ENCODE peak calls at places on chromosomes 7 and 10, in five cellular contexts. D, S, J, G and Y are unnamed samples.

GRCh38 chr7:23787272-23787671 is 77.3 kb downstream of the STK31 start:
- DNase-seq in D (no peak), J (no peak), G (no peak), S (no peak), Y (no peak)

GRCh38 chr10:4344544-4344994 is 481.4 kb upstream of the AKR1E2 start:
- DNase-seq in S (peak), D (peak), G (peak), J (no peak), Y (peak)

GRCh38 chr10:25758041-25758457 is 176.0 kb upstream of the MYO3A start:
- DNase-seq in J (peak), S (no peak), D (no peak), G (peak), Y (no peak)

GRCh38 chr7:27116019-27116411 is 13.5 kb upstream of the HOXA2 start:
- DNase-seq in J (no peak), G (no peak), S (no peak), D (no peak), Y (no peak)

GRCh38 chr10:96719850-96720421 is 378 bp downstream of the PIK3AP1 start:
- DNase-seq in G (peak), J (peak), D (peak), S (peak), Y (peak)

GRCh38 chr10:23525406-23525805 is 86.5 kb downstream of the OTUD1 start:
- DNase-seq in D (no peak), S (peak), J (peak), G (peak), Y (peak)

GRCh38 chr7:1972734-1973133 is 260.0 kb downstream of the MAD1L1 start:
- DNase-seq in S (no peak), D (no peak), J (no peak), G (no peak), Y (no peak)

GRCh38 chr10:30387646-30388243 is 38.7 kb upstream of the MTPAP start:
- DNase-seq in J (no peak), G (no peak), D (no peak), S (no peak), Y (no peak)

GRCh38 chr7:2802504-2803341 is 41.4 kb downstream of the GNA12 start:
- DNase-seq in G (no peak), J (no peak), S (peak), D (no peak), Y (no peak)

GRCh38 chr10:13001041-13001886 is at the start of gene CCDC3:
- DNase-seq in G (peak), J (peak), D (peak), S (peak), Y (peak)

GRCh38 chr10:16964571-16965241 is 147.5 kb upstream of the RSU1 start:
- DNase-seq in S (no peak), G (no peak), J (no peak), D (no peak), Y (no peak)

GRCh38 chr10:109676703-109677102 is 246.6 kb downstream of the XPNPEP1 start:
- DNase-seq in D (no peak), S (no peak), G (no peak), J (no peak), Y (no peak)

GRCh38 chr7:35004531-35005096 is 32.7 kb downstream of the DPY19L1 start:
- DNase-seq in J (no peak), S (no peak), D (no peak), G (no peak), Y (no peak)

GRCh38 chr10:6917125-6917524 is 337.0 kb upstream of the PRKCQ start:
- DNase-seq in D (no peak), S (no peak), J (no peak), G (no peak), Y (no peak)

GRCh38 chr7:44735403-44736165 is 13.1 kb upstream of the ZMIZ2 start:
- DNase-seq in G (no peak), D (no peak), S (no peak), J (no peak), Y (no peak)

GRCh38 chr10:123472606-123473005 is 193.5 kb upstream of the GPR26 start:
- DNase-seq in J (no peak), D (no peak), S (no peak), G (peak), Y (no peak)

GRCh38 chr7:14637968-14638367 is 264.6 kb downstream of the DGKB start:
- DNase-seq in J (no peak), G (no peak), D (no peak), S (no peak), Y (no peak)

GRCh38 chr7:30347226-30348082 is 63.1 kb downstream of the ZNRF2 start:
- DNase-seq in J (no peak), G (no peak), S (no peak), D (no peak), Y (no peak)

GRCh38 chr7:75815381-75816046 is 1.9 kb upstream of the CCL24 start:
- DNase-seq in G (no peak), J (no peak), D (no peak), S (no peak), Y (no peak)

GRCh38 chr7:70573202-70573810 is 558.6 kb upstream of the GALNT17 start:
- DNase-seq in D (no peak), G (no peak), J (no peak), S (no peak), Y (no peak)

GRCh38 chr10:86662186-86663045 is 5.9 kb upstream of the LDB3 start:
- DNase-seq in G (no peak), J (no peak), S (peak), D (peak), Y (no peak)

GRCh38 chr7:24572014-24572413 is 1.2 kb upstream of the PALS2 start:
- DNase-seq in D (no peak), S (no peak), J (peak), G (no peak), Y (no peak)

GRCh38 chr10:78656815-78657621 is 411.7 kb upstream of the ZMIZ1 start:
- DNase-seq in J (no peak), D (no peak), G (peak), S (no peak), Y (peak)

GRCh38 chr7:16850772-16851466 is 30.9 kb downstream of the AGR3 start:
- DNase-seq in J (peak), G (no peak), S (no peak), D (no peak), Y (no peak)

GRCh38 chr10:113600569-113600968 is 47.7 kb downstream of the HABP2 start:
- DNase-seq in G (no peak), J (no peak), D (no peak), S (no peak), Y (no peak)

GRCh38 chr7:158044156-158044823 is 543.3 kb downstream of the PTPRN2 start:
- DNase-seq in G (no peak), D (peak), S (no peak), J (no peak), Y (no peak)

GRCh38 chr10:15353471-15353870 is 17.6 kb downstream of the FAM171A1 start:
- DNase-seq in D (no peak), J (no peak), G (no peak), S (no peak), Y (no peak)

GRCh38 chr7:21123586-21123985 is 304.3 kb upstream of the SP4 start:
- DNase-seq in S (no peak), D (no peak), J (no peak), G (no peak), Y (no peak)

GRCh38 chr10:13885238-13885990 is 298.6 kb downstream of the PRPF18 start:
- DNase-seq in S (no peak), G (no peak), J (no peak), D (no peak), Y (no peak)

GRCh38 chr7:146698995-146699610 is 582.5 kb downstream of the CNTNAP2 start:
- DNase-seq in D (no peak), G (no peak), S (no peak), J (no peak), Y (no peak)

GRCh38 chr10:4725917-4726606 is 99.9 kb upstream of the AKR1E2 start:
- DNase-seq in J (no peak), D (no peak), S (no peak), G (no peak), Y (no peak)

GRCh38 chr7:106056513-106057203 is 55.5 kb downstream of the SYPL1 start:
- DNase-seq in S (peak), G (peak), D (peak), J (peak), Y (peak)
- TF ChIP-seq CTCF in S (peak), G (peak), D (peak), J (peak), Y (peak)

DNA sequence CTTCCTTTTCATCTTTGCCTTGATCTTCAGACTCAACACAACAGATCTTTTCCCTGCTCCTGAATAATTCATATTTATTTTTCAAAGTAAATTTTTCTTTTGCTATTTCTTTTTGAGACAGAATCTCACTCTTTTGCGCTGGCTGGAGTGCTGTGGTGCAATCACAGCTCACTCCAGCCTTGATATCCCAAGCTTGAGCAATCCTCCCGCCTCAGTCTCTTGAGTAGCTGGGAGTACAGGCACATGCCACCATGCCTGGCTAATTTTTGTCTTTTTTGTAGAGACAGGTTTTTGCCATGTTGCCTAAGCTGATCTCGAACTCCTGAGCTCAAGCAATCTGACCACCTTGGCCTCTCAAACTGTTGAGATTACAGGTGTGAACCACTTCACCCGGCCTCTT is 9.2 kb downstream of the RTKN2 start:
- DNase-seq in J (no peak), G (no peak), D (no peak), S (no peak), Y (no peak)
- TF ChIP-seq CTCF in J (no peak), G (no peak), D (no peak), S (no peak), Y (no peak)

GRCh38 chr10:124532106-124532641 is 70.6 kb downstream of the LHPP start:
- DNase-seq in G (peak), S (peak), J (no peak), D (no peak), Y (no peak)
- TF ChIP-seq CTCF in G (peak), S (no peak), J (peak), D (no peak), Y (peak)

DNA sequence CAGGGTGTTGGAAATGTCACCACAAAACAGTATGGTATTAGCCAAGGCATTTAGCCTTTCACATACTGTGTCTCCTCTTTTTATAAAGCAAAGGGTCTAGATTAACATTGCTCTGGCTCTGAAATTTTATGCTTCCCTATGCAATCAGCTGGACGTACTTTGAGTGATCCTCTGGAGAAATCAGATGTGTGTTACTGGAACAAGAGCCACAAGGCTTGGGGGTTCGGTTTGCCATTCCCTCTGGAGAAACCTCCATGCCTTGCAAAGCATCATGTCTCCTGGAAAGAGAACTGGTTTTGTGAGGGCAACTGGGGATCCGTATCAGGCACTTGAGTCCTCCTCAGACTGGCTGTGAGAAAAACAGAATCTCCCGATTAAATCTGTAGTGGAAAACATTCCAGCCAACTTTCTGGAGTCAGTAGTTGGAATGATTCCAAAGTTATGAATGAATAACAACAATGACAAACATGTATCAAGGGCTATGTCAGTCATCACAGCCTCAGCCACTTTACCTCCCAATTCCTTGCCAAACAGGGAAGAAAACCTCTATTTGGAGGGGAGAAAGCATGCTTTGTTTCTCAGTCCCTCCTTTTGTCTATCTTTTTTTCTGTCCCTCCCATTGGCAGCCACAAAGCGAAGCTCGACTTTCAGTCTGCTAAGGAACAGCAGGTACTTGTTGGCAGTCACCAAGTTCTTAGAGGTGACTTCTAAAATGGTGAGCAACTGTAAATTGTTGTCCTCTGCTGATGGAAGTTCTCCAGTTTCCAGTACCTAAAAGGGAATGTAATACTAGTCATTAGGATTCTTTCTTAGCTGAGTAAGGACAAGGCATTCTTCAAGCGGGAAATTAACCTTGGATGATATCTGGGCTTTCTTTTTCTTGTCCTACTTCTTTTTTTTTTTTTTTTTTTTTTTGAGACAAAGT is 864.8 kb upstream of the AUTS2 start:
- DNase-seq in S (no peak), G (no peak), D (no peak), J (no peak), Y (no peak)
- TF ChIP-seq CTCF in S (no peak), G (no peak), D (no peak), J (no peak), Y (no peak)

DNA sequence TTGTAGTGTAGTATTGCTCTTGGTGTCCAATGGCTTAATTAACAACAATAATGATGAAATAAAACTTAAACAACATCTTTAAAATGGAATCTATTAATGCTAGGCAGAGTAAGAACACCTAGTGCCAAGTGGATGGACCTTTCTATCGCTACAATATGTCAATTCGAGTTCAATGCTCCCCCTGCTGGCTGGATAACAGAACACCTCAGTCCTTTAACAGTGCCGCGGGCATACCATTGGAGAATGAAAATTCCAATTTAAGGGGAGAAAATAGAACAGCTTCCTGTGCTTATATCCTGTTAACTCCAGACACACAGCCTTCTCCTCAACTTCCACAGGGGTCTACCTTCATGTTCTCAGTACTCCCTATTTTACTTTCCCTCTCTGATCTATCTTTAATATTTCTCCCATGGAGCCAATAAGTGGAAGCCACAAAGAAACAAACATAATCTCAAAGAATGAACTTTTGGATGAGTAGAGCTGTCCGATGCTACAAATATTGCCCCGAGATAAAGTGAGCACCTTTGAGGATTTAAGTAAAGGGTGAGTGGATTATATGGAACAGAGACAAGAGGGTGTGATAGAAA is 41.4 kb downstream of the COL1A2 start:
- DNase-seq in G (peak), D (peak), S (peak), J (peak), Y (peak)
- TF ChIP-seq CTCF in G (peak), D (peak), S (peak), J (peak), Y (peak)

DNA sequence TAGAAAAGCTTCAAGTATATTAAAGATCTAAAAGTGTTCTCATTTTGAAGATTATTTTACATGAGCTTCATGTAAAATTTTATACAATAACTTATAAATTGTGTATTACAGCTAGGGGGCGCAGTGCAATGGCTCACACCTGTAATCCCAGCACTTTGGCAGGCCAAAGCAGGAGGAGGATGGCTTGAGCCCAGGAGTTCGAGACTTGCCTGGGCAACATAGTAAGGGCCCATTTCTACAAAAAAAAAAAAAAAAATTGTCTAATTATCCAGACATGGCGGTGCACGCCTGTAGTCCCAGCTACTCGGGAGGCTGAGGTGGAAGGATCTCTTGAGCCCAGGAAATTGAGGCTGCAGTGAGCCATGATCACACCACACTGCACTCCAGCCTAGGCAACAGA is 16.6 kb downstream of the ACBD5 start:
- DNase-seq in G (peak), S (no peak), J (peak), D (no peak), Y (peak)
- TF ChIP-seq CTCF in G (peak), S (peak), J (peak), D (peak), Y (peak)

DNA sequence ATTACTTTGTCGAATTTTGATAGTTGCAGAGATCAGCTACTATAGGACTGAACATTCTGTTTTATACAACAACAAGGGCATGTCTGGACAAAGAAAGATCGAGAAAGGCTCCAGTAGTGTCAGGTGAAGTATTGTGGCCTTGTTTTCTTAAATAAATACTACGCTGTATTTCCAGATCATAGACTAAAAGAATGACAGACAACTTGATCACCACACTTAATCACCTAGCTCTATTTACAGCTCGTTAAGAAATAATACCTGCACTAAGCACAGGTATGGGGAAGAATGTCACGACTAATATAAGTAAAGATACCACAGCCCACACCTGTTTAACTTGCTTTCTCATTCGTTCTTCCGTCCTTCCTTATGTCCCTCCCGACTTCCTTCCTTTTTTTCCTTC is 269.2 kb downstream of the HGF start:
- DNase-seq in D (no peak), J (no peak), S (no peak), G (no peak), Y (no peak)
- TF ChIP-seq CTCF in D (no peak), J (no peak), S (no peak), G (no peak), Y (no peak)

DNA sequence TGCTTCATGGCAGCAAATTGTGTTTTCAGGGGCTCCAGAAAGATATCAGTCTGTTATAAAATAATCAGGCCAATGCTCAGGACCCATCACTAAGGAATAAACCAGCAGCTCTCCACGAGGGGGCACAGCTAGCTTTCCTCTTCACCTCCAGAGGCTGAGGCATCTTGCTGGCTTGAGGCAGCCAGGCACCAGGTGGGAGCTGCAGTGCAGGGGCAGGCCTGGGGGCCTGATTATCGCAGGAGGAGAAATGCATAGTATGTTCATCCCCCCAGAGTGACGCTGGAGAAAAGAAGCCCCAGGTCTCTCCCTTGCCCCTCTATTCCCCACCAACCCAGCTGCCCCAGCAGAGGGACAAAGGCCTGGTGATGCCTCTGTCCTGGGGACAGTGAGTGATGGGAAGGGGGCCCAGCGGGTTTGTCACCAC is 128.3 kb upstream of the FAM20C start:
- DNase-seq in J (no peak), D (peak), S (peak), G (peak), Y (peak)
- TF ChIP-seq CTCF in J (no peak), D (peak), S (peak), G (peak), Y (peak)

GRCh38 chr7:69399038-69399800 is 199.1 kb upstream of the AUTS2 start:
- DNase-seq in G (no peak), J (no peak), D (no peak), S (no peak), Y (no peak)

GRCh38 chr7:69402696-69403095 is 195.6 kb upstream of the AUTS2 start:
- DNase-seq in G (no peak), S (no peak), J (no peak), D (no peak), Y (no peak)

DNA sequence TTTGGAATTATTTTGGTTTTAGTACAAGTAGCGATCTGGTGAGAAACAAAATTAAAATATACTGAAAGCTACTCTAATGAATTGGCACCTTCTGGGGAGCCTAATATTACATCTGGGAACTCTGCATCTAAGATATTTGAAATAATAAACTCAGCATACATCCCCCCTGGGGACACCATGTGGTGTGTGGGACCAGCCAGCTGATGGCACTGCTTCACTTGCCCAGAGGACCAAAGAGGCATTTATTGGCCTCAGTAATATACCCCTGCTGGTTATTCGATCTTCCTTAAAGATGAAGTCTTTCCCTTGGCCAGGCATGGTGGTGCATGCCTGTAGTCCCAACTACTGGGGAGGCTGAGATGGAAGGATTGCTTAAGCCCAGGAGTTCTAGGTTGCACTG is 195.1 kb upstream of the AUTS2 start:
- DNase-seq in S (no peak), J (peak), G (peak), D (no peak), Y (peak)
- TF ChIP-seq CTCF in S (peak), J (no peak), G (no peak), D (peak), Y (peak)